ENCODE peak calls at places on chromosomes 5 and 9, in four cellular contexts. F is body of pancreas; Q is stimulated activated CD4-positive, alpha-beta T cell treated with anti-CD3 and anti-CD28 coated beads, Interleukin-2, amount 100 ng/mL, for 48 hours; G is effector memory CD4-positive, alpha-beta T cell. W is an unnamed sample.

GRCh38 chr9:77926314-77926959 is 105.2 kb downstream of the GNAQ start:
- DNase-seq in F (no peak), Q (no peak), G (no peak), W (no peak)

GRCh38 chr5:89117131-89117644 is 234.2 kb upstream of the MEF2C start:
- DNase-seq in F (peak; percentile 6), Q (no peak), G (no peak), W (no peak)

GRCh38 chr5:138095100-138095907 is 11.5 kb downstream of the WNT8A start:
- DNase-seq in F (no peak), Q (no peak), G (no peak), W (no peak)

GRCh38 chr5:168712280-168712924 is 133.2 kb upstream of the PANK3 start:
- DNase-seq in F (no peak), Q (no peak), G (no peak), W (no peak)

GRCh38 chr5:135559342-135559741 is 19.4 kb downstream of the CXCL14 start:
- DNase-seq in F (no peak), Q (no peak), G (no peak), W (no peak)

GRCh38 chr5:75366787-75367186 is 29.8 kb downstream of the HMGCR start:
- DNase-seq in F (no peak), Q (no peak), G (no peak), W (no peak)

GRCh38 chr9:137813167-137813566 is 64.4 kb upstream of the CACNA1B start:
- DNase-seq in F (no peak), Q (no peak), G (no peak), W (no peak)

GRCh38 chr5:145446412-145446811 is 388.7 kb downstream of the PRELID2 start:
- DNase-seq in F (no peak), Q (no peak), G (no peak), W (no peak)

GRCh38 chr5:44652674-44653073 is 156.1 kb upstream of the MRPS30 start:
- DNase-seq in F (no peak), Q (no peak), G (no peak), W (no peak)